ENCODE peak calls at places on chromosome 9, in eight cellular contexts. D is AG04450, N is AG10803, F is lower lobe of right lung, C is HFF-Myc, W is SJSA1, T is MM.1S, B is IMR-90. K is an unnamed sample.

GRCh38 chr9:121299467-121300282 is 31.7 kb downstream of the GSN start:
- DNase-seq in C (no peak), W (no peak), T (no peak), F (peak; percentile 73), N (peak; percentile 33), B (no peak), D (no peak), K (no peak)

GRCh38 chr9:89999534-90000370 is 394.9 kb downstream of the GADD45G start:
- DNase-seq in N (peak; percentile 53), C (no peak), D (no peak), F (peak; percentile 70), T (peak; percentile 79), W (no peak), B (peak; percentile 55), K (no peak)

GRCh38 chr9:4012446-4012845 is 287.4 kb downstream of the GLIS3 start:
- DNase-seq in C (no peak), F (no peak), B (no peak), T (no peak), N (peak; percentile 33), W (no peak), D (no peak), K (no peak)

GRCh38 chr9:87882627-87883026 is at the start of gene SPATA31E1:
- DNase-seq in C (no peak), W (no peak), D (no peak), N (no peak), B (no peak), F (no peak), T (no peak), K (no peak)

GRCh38 chr9:12224449-12224848 is 468.7 kb upstream of the TYRP1 start:
- DNase-seq in D (no peak), C (no peak), N (no peak), F (no peak), T (no peak), B (no peak), W (no peak), K (no peak)

GRCh38 chr9:13445123-13445522 is 165.6 kb upstream of the MPDZ start:
- DNase-seq in B (no peak), C (no peak), T (no peak), D (no peak), N (no peak), W (no peak), F (no peak), K (no peak)

GRCh38 chr9:18848657-18849056 is 184.4 kb downstream of the SAXO1 start:
- DNase-seq in F (no peak), C (no peak), W (no peak), B (no peak), T (no peak), D (no peak), N (no peak), K (no peak)

GRCh38 chr9:79988126-79988525 is 416.4 kb downstream of the TLE4 start:
- DNase-seq in D (no peak), T (no peak), C (no peak), N (no peak), F (no peak), W (no peak), B (no peak), K (no peak)

GRCh38 chr9:18994263-18994916 is 38.6 kb downstream of the SAXO1 start:
- DNase-seq in N (no peak), W (no peak), B (no peak), T (no peak), C (no peak), F (no peak), D (no peak), K (no peak)

GRCh38 chr9:99103909-99104458 is 929 bp upstream of the TGFBR1 start:
- DNase-seq in D (no peak), W (no peak), B (peak; percentile 61), F (no peak), C (no peak), N (peak; percentile 67), T (no peak), K (no peak)

GRCh38 chr9:33202552-33203300 is 35.6 kb upstream of the B4GALT1 start:
- DNase-seq in T (peak; percentile 86), C (peak; percentile 44), B (peak; percentile 69), F (no peak), D (no peak), N (peak; percentile 91), W (no peak), K (peak; percentile 48)

GRCh38 chr9:98142182-98142924 is 23.3 kb upstream of the TRIM14 start:
- DNase-seq in N (peak; percentile 6), T (no peak), B (no peak), F (peak; percentile 95), C (no peak), W (no peak), D (no peak), K (no peak)

GRCh38 chr9:5866685-5867084 is 24.0 kb upstream of the MLANA start:
- DNase-seq in N (no peak), T (no peak), D (no peak), C (no peak), F (no peak), B (no peak), W (no peak), K (no peak)

GRCh38 chr9:80030801-80031200 is 459.0 kb downstream of the TLE4 start:
- DNase-seq in C (no peak), N (no peak), F (no peak), W (no peak), D (no peak), B (no peak), T (no peak), K (no peak)

GRCh38 chr9:16315720-16316119 is 554.8 kb downstream of the BNC2 start:
- DNase-seq in B (no peak), C (no peak), W (no peak), T (no peak), N (peak; percentile 72), F (no peak), D (no peak), K (no peak)

GRCh38 chr9:115757461-115757860 is 396.1 kb upstream of the PAPPA start:
- DNase-seq in N (peak; percentile 16), F (no peak), T (no peak), C (no peak), B (no peak), W (no peak), D (no peak), K (no peak)

GRCh38 chr9:5553211-5553610 is 42.9 kb downstream of the PDCD1LG2 start:
- DNase-seq in D (peak; percentile 53), W (no peak), B (peak; percentile 89), N (peak; percentile 69), C (no peak), F (no peak), T (no peak), K (no peak)

GRCh38 chr9:80175286-80175906 is 603.6 kb downstream of the TLE4 start:
- DNase-seq in N (peak; percentile 49), B (peak; percentile 64), T (peak; percentile 51), F (no peak), W (no peak), C (no peak), D (no peak), K (peak; percentile 40)

GRCh38 chr9:89436326-89436725 is 61.6 kb downstream of the SEMA4D start:
- DNase-seq in D (no peak), B (no peak), F (no peak), W (no peak), T (no peak), C (no peak), N (no peak), K (no peak)

GRCh38 chr9:6780690-6781089 is 22.9 kb downstream of the KDM4C start:
- DNase-seq in N (no peak), W (no peak), B (peak; percentile 58), T (no peak), C (no peak), F (no peak), D (no peak), K (no peak)

GRCh38 chr9:14346826-14347407 is 33.0 kb upstream of the NFIB start:
- DNase-seq in T (no peak), W (no peak), B (no peak), C (no peak), F (no peak), D (no peak), N (no peak), K (no peak)

DNA sequence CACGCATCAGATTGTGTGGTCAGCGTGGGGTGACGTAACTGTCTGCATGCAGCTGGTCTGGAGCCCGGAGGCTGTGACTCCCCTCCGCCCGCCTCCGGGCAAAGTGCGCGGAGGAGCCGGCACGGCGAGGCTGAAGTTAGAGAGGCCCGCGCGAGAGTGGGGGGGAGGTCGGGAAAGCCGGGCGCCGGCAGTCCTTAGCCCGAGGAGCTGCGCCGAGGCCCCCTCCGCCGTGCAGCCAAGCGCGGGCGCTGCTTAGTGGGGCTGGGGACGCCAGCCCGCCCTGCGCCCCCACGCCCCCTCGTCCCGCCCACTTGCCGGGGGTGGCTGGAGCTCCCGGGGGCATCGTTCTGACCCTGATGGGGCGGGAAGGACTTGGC is 422 bp downstream of the NINJ1 start:
- DNase-seq in B (peak; percentile 94), N (peak; percentile 80), C (no peak), F (peak; percentile 85), W (peak; percentile 81), D (peak; percentile 66), T (peak; percentile 69), K (no peak)
- H3K4me3 ChIP-seq in B (peak overlapping the region; percentile 82), N (peak overlapping the region; percentile 76), C (peak overlapping the region; percentile 71), F (peak overlapping the region; percentile 92), W (peak overlapping the region; percentile 72), D (peak overlapping the region; percentile 77), T (peak overlapping the region; percentile 86), K (peak overlapping the region; percentile 67)

GRCh38 chr9:128072144-128073021 is 4.4 kb downstream of the SLC25A25 start:
- DNase-seq in N (peak; percentile 76), C (no peak), B (peak; percentile 73), W (peak; percentile 77), T (peak; percentile 74), F (peak; percentile 77), D (no peak), K (peak; percentile 66)
- H3K4me3 ChIP-seq in N (peak overlapping the region; percentile 12), C (peak overlapping the region; percentile 4), B (no peak overlapping the region), W (no peak overlapping the region), T (peak overlapping the region; percentile 37), F (peak overlapping the region; percentile 24), D (peak overlapping the region; percentile 1), K (peak overlapping the region; percentile 27)

DNA sequence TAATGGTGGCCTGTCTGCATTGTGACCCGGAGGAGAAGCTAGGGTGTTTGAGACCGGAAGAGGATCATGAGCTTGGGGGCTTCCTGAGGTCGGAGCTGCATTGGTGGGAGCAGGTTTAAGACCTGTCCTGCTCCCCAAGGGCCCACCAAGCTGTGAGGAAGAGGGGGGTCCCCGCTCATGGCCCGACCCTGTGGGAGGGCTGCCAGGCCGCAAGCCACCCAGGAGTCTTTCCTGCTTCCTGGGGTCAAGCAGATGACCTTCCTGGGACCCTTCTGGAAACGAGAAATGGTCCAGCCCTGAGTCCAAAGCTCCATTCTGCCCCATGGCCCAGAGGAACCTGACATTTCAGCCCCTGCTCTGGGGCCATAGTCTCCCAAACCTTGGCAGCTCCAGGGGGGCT is 61.5 kb upstream of the RNU6ATAC start:
- DNase-seq in T (no peak), C (no peak), W (no peak), N (no peak), D (no peak), B (no peak), F (peak; percentile 22), K (no peak)
- H3K4me3 ChIP-seq in T (no peak overlapping the region), C (no peak overlapping the region), W (no peak overlapping the region), N (no peak overlapping the region), D (no peak overlapping the region), B (no peak overlapping the region), F (no peak overlapping the region), K (no peak overlapping the region)

DNA sequence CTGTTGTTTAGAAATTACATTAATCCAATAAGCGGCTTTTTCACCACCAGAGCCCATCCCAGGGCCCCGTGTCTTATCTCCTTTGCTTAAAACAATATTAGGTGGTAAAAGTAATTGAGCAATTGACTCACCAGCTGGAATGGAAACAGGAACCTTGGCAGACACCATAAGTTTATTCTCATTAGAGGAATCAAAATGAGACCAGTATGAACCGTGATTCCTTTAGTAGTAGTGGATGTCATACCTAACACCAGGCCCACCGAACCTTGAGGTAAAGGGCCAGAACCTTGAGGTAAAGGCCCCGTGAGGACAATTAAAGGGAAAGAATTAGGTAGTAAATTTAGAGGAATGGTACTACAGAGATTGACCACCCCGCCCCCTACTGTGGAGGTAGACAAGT is 16.5 kb downstream of the HSDL2 start:
- DNase-seq in W (no peak), C (no peak), T (no peak), B (no peak), F (no peak), N (no peak), D (no peak), K (no peak)
- H3K4me3 ChIP-seq in W (no peak overlapping the region), C (no peak overlapping the region), T (no peak overlapping the region), B (no peak overlapping the region), F (no peak overlapping the region), N (no peak overlapping the region), D (no peak overlapping the region), K (no peak overlapping the region)

K was measured in Jurkat, Clone E6-1.